ENCODE peak calls at places on chromosomes 2 and 18, in eight cellular contexts. G is IMR-90, J is lower lobe of right lung, D is tibial artery, K is Peyer's patch, P is K562, E is tibial nerve, H is aorta. C is an unnamed sample. For H3K4me1, the result is how much of the 10 kb centered on the place peaks cover.

GRCh38 chr2:151973013-151973900 is 125.6 kb downstream of the CACNB4 start:
- DNase-seq in J (no peak), D (no peak), P (no peak), G (no peak), H (no peak), K (no peak), E (no peak), C (no peak)

GRCh38 chr2:111883661-111884591 is at the start of gene ANAPC1:
- DNase-seq in J (peak), G (peak), K (peak), E (peak), H (peak), D (peak), P (peak), C (peak)

GRCh38 chr2:9282713-9283112 is 76.1 kb downstream of the ASAP2 start:
- DNase-seq in E (no peak), K (no peak), P (no peak), J (no peak), D (no peak), H (no peak), G (no peak), C (no peak)

GRCh38 chr2:176085120-176085788 is 1.5 kb upstream of the EVX2 start:
- DNase-seq in P (no peak), D (no peak), J (no peak), E (no peak), G (no peak), K (peak), H (no peak), C (no peak)

GRCh38 chr18:74840492-74841167 is 243.0 kb downstream of the ZNF407 start:
- DNase-seq in E (no peak), D (no peak), P (no peak), K (no peak), J (no peak), H (no peak), G (peak), C (no peak)

GRCh38 chr2:183630964-183631363 is 506.7 kb downstream of the NUP35 start:
- DNase-seq in D (no peak), J (no peak), G (no peak), P (no peak), E (no peak), K (no peak), H (no peak), C (no peak)

GRCh38 chr2:79013629-79014028 is 11.9 kb upstream of the REG3G start:
- DNase-seq in H (no peak), E (no peak), D (no peak), K (no peak), J (no peak), P (no peak), G (no peak), C (no peak)

GRCh38 chr2:101515512-101515911 is 40.6 kb upstream of the RFX8 start:
- DNase-seq in E (no peak), D (no peak), G (peak), H (no peak), P (no peak), J (no peak), K (no peak), C (no peak)

GRCh38 chr18:21359746-21360145 is 117.7 kb downstream of the GREB1L start:
- DNase-seq in J (no peak), E (no peak), G (no peak), K (no peak), D (no peak), H (no peak), P (no peak), C (no peak)

GRCh38 chr18:36899289-36899688 is 70.4 kb downstream of the KIAA1328 start:
- DNase-seq in D (no peak), E (no peak), J (no peak), G (peak), K (no peak), P (peak), H (no peak), C (peak)

GRCh38 chr18:49304746-49305145 is 155.7 kb downstream of the DYM start:
- DNase-seq in P (no peak), D (no peak), G (peak), K (no peak), H (no peak), J (no peak), E (no peak), C (no peak)

GRCh38 chr2:128384956-128385355 is 66.3 kb upstream of the HS6ST1 start:
- DNase-seq in J (peak), D (peak), K (peak), P (no peak), H (peak), G (no peak), E (no peak), C (no peak)

GRCh38 chr2:29430382-29431112 is 315.3 kb downstream of the CLIP4 start:
- DNase-seq in E (no peak), J (no peak), H (no peak), G (no peak), K (no peak), D (no peak), P (no peak), C (no peak)

GRCh38 chr2:127086800-127087737 is 19.9 kb downstream of the BIN1 start:
- DNase-seq in D (peak), H (peak), K (no peak), P (peak), E (peak), G (peak), J (no peak), C (no peak)
- H3K4me1 ChIP-seq in D (under half), H (under half), K (under half), P (under half), E (half or more), G (under half), J (half or more), C (under half)

GRCh38 chr2:197705143-197705911 is at the start of gene MARS2:
- DNase-seq in H (peak), E (peak), J (peak), D (peak), K (peak), P (peak), G (peak), C (peak)
- H3K27ac ChIP-seq in H (peak), E (peak), J (peak), D (peak), K (peak), P (peak), G (peak), C (peak)

GRCh38 chr18:58096658-58097057 is 52.6 kb downstream of the NEDD4L start:
- DNase-seq in G (no peak), K (no peak), J (no peak), D (no peak), P (no peak), E (no peak), H (no peak), C (no peak)

GRCh38 chr18:58095251-58095650 is 51.2 kb downstream of the NEDD4L start:
- DNase-seq in K (no peak), D (no peak), E (no peak), J (no peak), H (no peak), G (no peak), P (no peak), C (no peak)

GRCh38 chr18:58095655-58096054 is 51.6 kb downstream of the NEDD4L start:
- DNase-seq in P (no peak), G (no peak), K (no peak), E (no peak), J (no peak), D (no peak), H (no peak), C (no peak)

GRCh38 chr18:58091099-58091611 is 47.1 kb downstream of the NEDD4L start:
- DNase-seq in K (peak), J (no peak), H (no peak), P (no peak), E (no peak), D (no peak), G (no peak), C (peak)

GRCh38 chr18:58093311-58093790 is 49.3 kb downstream of the NEDD4L start:
- DNase-seq in G (no peak), E (no peak), P (no peak), J (no peak), H (no peak), K (no peak), D (no peak), C (no peak)
- H3K4me3 ChIP-seq in G (no peak), E (no peak), P (no peak), J (no peak), H (no peak), K (no peak), D (no peak), C (no peak)

GRCh38 chr2:46309052-46309953 is 12.1 kb downstream of the EPAS1 start:
- DNase-seq in G (peak), K (no peak), J (no peak), D (no peak), E (no peak), H (no peak), P (no peak), C (no peak)
- H3K4me1 ChIP-seq in G (under half), K (under half), J (half or more), D (half or more), E (under half), H (under half), P (under half), C (under half)

C was measured in CD4-positive, CD25-positive, alpha-beta regulatory T cell.